ENCODE peak calls at places on chromosomes 16 and 17, in nine cellular contexts. H is RWPE1; Y is breast epithelium; Z is CD4-positive, CD25-positive, alpha-beta regulatory T cell; L is cardiac muscle cell; F is CD4-positive, alpha-beta T cell; J is WERI-Rb-1; R is ascending aorta; E is hepatocyte. O is an unnamed sample.

GRCh38 chr17:68903294-68903693 is 51.9 kb downstream of the ABCA8 start:
- DNase-seq in H (no peak), Y (no peak), Z (no peak), L (no peak), F (no peak), J (no peak), R (no peak), E (no peak), O (no peak)

GRCh38 chr17:12104831-12105230 is 84.2 kb downstream of the MAP2K4 start:
- DNase-seq in H (no peak), Y (no peak), Z (no peak), L (peak), F (no peak), J (no peak), R (no peak), E (no peak), O (no peak)

GRCh38 chr17:58006563-58006923 is 503 bp downstream of the SRSF1 start:
- DNase-seq in H (no peak), Y (peak), Z (no peak), L (peak), F (peak), J (peak), R (peak), E (peak), O (peak)

GRCh38 chr17:52027620-52028019 is 130.9 kb downstream of the CA10 start:
- DNase-seq in H (peak), Y (no peak), Z (no peak), L (peak), F (no peak), J (no peak), R (no peak), E (peak), O (no peak)

GRCh38 chr16:65548470-65548869 is 426.6 kb upstream of the CDH11 start:
- DNase-seq in H (no peak), Y (no peak), Z (no peak), L (peak), F (no peak), J (peak), R (no peak), E (no peak), O (no peak)

GRCh38 chr16:74226361-74226979 is 70.1 kb upstream of the PSMD7 start:
- DNase-seq in H (peak), Y (no peak), Z (no peak), L (peak), F (no peak), J (no peak), R (no peak), E (peak), O (no peak)

GRCh38 chr16:2056681-2057407 is 9.1 kb downstream of the TSC2 start:
- DNase-seq in H (no peak), Y (no peak), Z (no peak), L (no peak), F (no peak), J (no peak), R (no peak), E (no peak), O (no peak)

GRCh38 chr17:18011286-18011685 is 27.7 kb downstream of the ATPAF2 start:
- DNase-seq in H (no peak), Y (no peak), Z (no peak), L (no peak), F (no peak), J (no peak), R (no peak), E (no peak), O (no peak)

GRCh38 chr17:27817731-27818130 is 17.4 kb upstream of the NOS2 start:
- DNase-seq in H (no peak), Y (no peak), Z (no peak), L (peak), F (no peak), J (no peak), R (no peak), E (no peak), O (no peak)

GRCh38 chr17:15662726-15663125 is 21.4 kb downstream of the TRIM16 start:
- DNase-seq in H (no peak), Y (no peak), Z (no peak), L (peak), F (no peak), J (no peak), R (no peak), E (no peak), O (no peak)

GRCh38 chr17:72373910-72374741 is 253.3 kb downstream of the SOX9 start:
- DNase-seq in H (no peak), Y (no peak), Z (no peak), L (peak), F (no peak), J (peak), R (no peak), E (peak), O (no peak)

GRCh38 chr17:76353004-76353598 is 615 bp downstream of the PRPSAP1 start:
- DNase-seq in H (peak), Y (no peak), Z (no peak), L (no peak), F (peak), J (peak), R (no peak), E (peak), O (no peak)

GRCh38 chr16:46826618-46827017 is 4.4 kb downstream of the C16orf87 start:
- DNase-seq in H (no peak), Y (no peak), Z (no peak), L (no peak), F (no peak), J (no peak), R (no peak), E (no peak), O (no peak)

GRCh38 chr17:74408830-74409229 is 23.1 kb upstream of the GPRC5C start:
- DNase-seq in H (no peak), Y (no peak), Z (no peak), L (no peak), F (no peak), J (no peak), R (no peak), E (no peak), O (no peak)

GRCh38 chr17:491086-492014 is 138.7 kb upstream of the RPH3AL start:
- DNase-seq in H (no peak), Y (peak), Z (peak), L (peak), F (peak), J (peak), R (peak), E (peak), O (no peak)

GRCh38 chr16:50360779-50361178 is 8.0 kb downstream of the BRD7 start:
- DNase-seq in H (no peak), Y (no peak), Z (no peak), L (no peak), F (no peak), J (peak), R (no peak), E (no peak), O (no peak)
- H3K27ac ChIP-seq in H (no peak), Y (peak), Z (no peak), L (no peak), F (no peak), J (peak), R (peak), E (peak), O (no peak)

GRCh38 chr16:972316-973002 is 1.7 kb upstream of the LMF1 start:
- DNase-seq in H (no peak), Y (peak), Z (no peak), L (no peak), F (no peak), J (no peak), R (no peak), E (no peak), O (peak)
- H3K27ac ChIP-seq in H (no peak), Y (peak), Z (no peak), L (no peak), F (no peak), J (no peak), R (no peak), E (no peak), O (peak)

GRCh38 chr17:78411241-78411855 is 32.9 kb downstream of the PGS1 start:
- DNase-seq in H (no peak), Y (no peak), Z (no peak), L (no peak), F (no peak), J (no peak), R (no peak), E (peak), O (no peak)
- H3K27ac ChIP-seq in H (no peak), Y (no peak), Z (no peak), L (peak), F (no peak), J (no peak), R (no peak), E (peak), O (no peak)

DNA sequence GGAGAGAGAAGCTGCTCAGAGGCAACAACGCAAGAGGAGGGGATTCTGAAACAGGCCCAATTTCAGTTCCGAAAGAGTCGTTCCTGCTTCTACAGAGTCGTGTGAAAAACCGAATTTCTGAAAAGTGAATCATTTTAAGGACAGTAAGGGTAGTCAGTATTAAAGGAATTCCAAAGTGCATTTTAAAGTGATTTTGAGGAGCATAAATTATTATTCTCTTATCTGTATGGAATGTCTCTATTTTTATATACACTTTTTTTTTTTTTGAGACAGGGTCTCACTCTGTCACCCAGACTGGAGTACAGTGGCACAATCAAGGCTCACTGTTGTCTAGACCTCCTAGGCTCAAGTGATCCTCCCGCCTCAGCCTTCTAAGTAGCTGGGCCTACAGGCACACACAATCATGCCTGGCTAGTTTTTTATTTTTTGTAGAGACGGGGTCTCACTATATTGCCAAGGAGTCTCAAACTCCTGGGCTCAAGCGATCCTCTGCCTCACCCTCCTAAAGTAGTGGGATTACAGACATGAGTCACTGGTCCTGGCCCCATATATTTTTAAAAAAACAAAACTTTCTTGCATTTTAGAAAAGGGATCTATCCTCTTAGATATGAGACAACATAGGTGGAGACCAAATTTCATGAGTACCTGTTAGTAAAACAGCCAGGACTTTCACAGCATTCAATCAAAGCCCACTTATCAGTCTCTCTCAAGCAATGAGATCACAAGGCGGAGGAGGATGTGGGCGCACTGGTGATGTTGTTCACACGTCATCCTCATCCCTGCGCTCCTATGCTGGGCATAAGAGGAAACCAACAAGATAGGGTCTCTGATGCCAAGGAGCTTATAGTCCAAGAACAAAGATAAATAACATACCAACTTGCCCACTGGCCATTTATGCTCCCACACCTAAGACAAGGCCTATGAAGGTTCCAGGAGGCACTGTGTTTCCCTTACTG is 53.2 kb downstream of the SMG6 start:
- DNase-seq in H (no peak), Y (no peak), Z (no peak), L (peak), F (peak), J (no peak), R (peak), E (no peak), O (no peak)
- H3K27ac ChIP-seq in H (no peak), Y (no peak), Z (no peak), L (no peak), F (no peak), J (no peak), R (no peak), E (no peak), O (no peak)

DNA sequence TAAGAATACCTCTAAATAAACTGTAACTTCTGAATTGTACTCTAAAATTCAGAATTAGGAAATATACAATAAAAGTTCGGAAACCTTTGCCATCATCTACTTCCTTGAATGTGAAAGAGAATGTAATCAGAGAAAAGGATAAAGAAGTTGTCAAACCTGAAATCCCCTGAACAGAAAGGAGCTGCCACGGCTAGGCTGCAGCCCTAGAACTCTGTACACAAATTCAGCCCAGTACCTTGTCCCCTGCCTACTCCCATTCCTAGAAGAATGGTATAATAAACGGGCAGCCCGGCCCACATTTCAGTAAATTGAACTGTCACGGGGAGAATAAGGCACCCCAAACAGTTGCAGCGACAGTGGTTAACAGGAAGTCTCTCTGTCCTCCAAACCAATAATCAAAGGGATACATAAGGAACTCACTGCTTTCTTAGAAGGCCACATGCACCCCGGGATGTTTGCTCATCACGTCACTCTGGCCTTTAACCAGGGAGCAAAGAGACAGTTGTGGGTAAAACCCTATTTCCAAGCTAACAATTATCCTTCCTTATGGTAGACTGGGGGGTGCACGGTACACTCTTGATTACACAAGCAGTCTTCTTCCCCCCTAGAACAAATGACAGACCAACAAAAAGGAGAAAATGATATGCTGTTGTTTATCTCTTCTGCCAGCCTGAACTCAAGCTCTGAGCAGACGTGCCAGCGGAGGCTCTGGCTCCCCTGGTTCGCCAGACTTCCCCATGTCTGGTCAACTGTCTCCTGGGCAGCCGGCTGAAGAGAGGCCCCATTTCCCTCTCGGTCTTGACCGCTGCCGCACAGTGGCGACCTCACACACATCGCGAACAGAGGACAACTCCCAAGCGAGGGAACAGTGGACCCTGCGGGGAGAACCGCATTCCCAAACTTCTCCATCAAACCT is 24.5 kb upstream of the RFFL start:
- DNase-seq in H (no peak), Y (no peak), Z (peak), L (peak), F (peak), J (peak), R (peak), E (peak), O (peak)
- H3K27ac ChIP-seq in H (peak), Y (peak), Z (peak), L (peak), F (peak), J (peak), R (peak), E (peak), O (peak)

GRCh38 chr17:4710693-4711634 is 532 bp downstream of the ARRB2 start:
- DNase-seq in H (no peak), Y (no peak), Z (peak), L (no peak), F (peak), J (no peak), R (no peak), E (no peak), O (no peak)
- H3K27ac ChIP-seq in H (peak), Y (peak), Z (peak), L (no peak), F (peak), J (peak), R (peak), E (peak), O (peak)

GRCh38 chr16:31452631-31453106 is 6.6 kb upstream of the ARMC5 start:
- DNase-seq in H (peak), Y (no peak), Z (no peak), L (peak), F (no peak), J (no peak), R (peak), E (no peak), O (no peak)

GRCh38 chr16:31453255-31454204 is 5.8 kb upstream of the ARMC5 start:
- DNase-seq in H (peak), Y (no peak), Z (no peak), L (peak), F (no peak), J (no peak), R (peak), E (peak), O (no peak)

GRCh38 chr16:31455601-31456314 is 3.5 kb upstream of the ARMC5 start:
- DNase-seq in H (no peak), Y (no peak), Z (no peak), L (peak), F (no peak), J (peak), R (no peak), E (no peak), O (no peak)

GRCh38 chr16:31451681-31452351 is 7.5 kb upstream of the ARMC5 start:
- DNase-seq in H (peak), Y (no peak), Z (no peak), L (peak), F (no peak), J (peak), R (no peak), E (peak), O (no peak)

DNA sequence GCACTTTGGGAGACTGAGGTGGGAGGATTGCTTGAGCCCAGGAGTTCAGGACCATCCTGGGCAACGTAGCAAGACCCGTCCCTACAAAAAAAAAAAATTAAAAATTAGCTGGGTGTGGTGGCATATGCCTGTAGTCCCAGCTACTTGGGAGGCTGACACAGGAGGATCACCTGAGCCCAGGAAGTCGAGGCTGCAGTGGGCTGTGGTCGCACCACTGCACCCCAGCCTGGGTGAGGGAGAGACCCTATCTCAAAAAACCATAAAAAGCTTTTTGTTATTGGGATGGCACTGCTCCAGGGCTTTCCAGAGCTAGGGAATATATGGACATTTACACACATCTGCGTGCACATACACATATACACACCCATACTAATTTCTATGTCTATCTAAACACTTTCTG is 8.1 kb upstream of the ARMC5 start:
- DNase-seq in H (no peak), Y (no peak), Z (no peak), L (no peak), F (no peak), J (no peak), R (no peak), E (no peak), O (no peak)
- H3K27ac ChIP-seq in H (peak), Y (peak), Z (no peak), L (peak), F (no peak), J (peak), R (peak), E (peak), O (no peak)

GRCh38 chr16:19094542-19095365 is 19.0 kb upstream of the ITPRIPL2 start:
- DNase-seq in H (no peak), Y (no peak), Z (no peak), L (no peak), F (no peak), J (no peak), R (no peak), E (no peak), O (no peak)
- H3K27ac ChIP-seq in H (no peak), Y (no peak), Z (no peak), L (no peak), F (no peak), J (no peak), R (no peak), E (no peak), O (no peak)

O was measured in caudate nucleus.